ENCODE peak calls at places on chromosomes 3 and 15, in eight cellular contexts. H is kidney, S is esophagus squamous epithelium, V is fibroblast of mammary gland, L is Caco-2, R is hepatocyte, D is choroid plexus epithelial cell, M is BJ. J is an unnamed sample.

GRCh38 chr3:126110431-126111125 is 26.7 kb upstream of the SLC41A3 start:
- DNase-seq in H (peak; percentile 56), S (no peak), V (no peak), L (no peak), R (peak; percentile 1), D (no peak), M (no peak), J (no peak)

GRCh38 chr3:105448338-105448982 is 81.8 kb downstream of the ALCAM start:
- DNase-seq in H (no peak), S (no peak), V (no peak), L (no peak), R (peak; percentile 31), D (no peak), M (no peak), J (no peak)

GRCh38 chr3:104425416-104425815 is 941.3 kb upstream of the ALCAM start:
- DNase-seq in H (no peak), S (no peak), V (no peak), L (no peak), R (no peak), D (no peak), M (no peak), J (no peak)

GRCh38 chr15:89416339-89417183 is 79.8 kb downstream of the RHCG start:
- DNase-seq in H (no peak), S (no peak), V (peak; percentile 74), L (peak; percentile 85), R (peak; percentile 74), D (peak; percentile 75), M (no peak), J (no peak)

GRCh38 chr3:22960326-22960984 is 242.7 kb upstream of the UBE2E2 start:
- DNase-seq in H (no peak), S (no peak), V (peak; percentile 53), L (no peak), R (peak; percentile 72), D (peak; percentile 69), M (no peak), J (no peak)

GRCh38 chr3:152364237-152364636 is 95.5 kb downstream of the MBNL1 start:
- DNase-seq in H (no peak), S (no peak), V (no peak), L (no peak), R (no peak), D (no peak), M (no peak), J (no peak)

GRCh38 chr3:123799544-123800351 is 84.4 kb downstream of the MYLK start:
- DNase-seq in H (no peak), S (no peak), V (peak; percentile 62), L (peak; percentile 55), R (peak; percentile 55), D (peak; percentile 58), M (no peak), J (no peak)

GRCh38 chr3:8503461-8503860 is 1.8 kb downstream of the LMCD1 start:
- DNase-seq in H (no peak), S (no peak), V (peak; percentile 57), L (no peak), R (no peak), D (peak; percentile 76), M (no peak), J (no peak)

GRCh38 chr3:177646749-177647148 is 449.5 kb upstream of the TBL1XR1 start:
- DNase-seq in H (no peak), S (no peak), V (no peak), L (no peak), R (no peak), D (peak; percentile 30), M (no peak), J (no peak)

GRCh38 chr3:29644261-29644660 is 363.4 kb downstream of the RBMS3 start:
- DNase-seq in H (no peak), S (no peak), V (peak; percentile 71), L (no peak), R (no peak), D (no peak), M (no peak), J (peak; percentile 61)

GRCh38 chr3:18669374-18669773 is 244.2 kb upstream of the SATB1 start:
- DNase-seq in H (no peak), S (no peak), V (no peak), L (no peak), R (no peak), D (no peak), M (no peak), J (no peak)

GRCh38 chr3:141279074-141279945 is 47.7 kb downstream of the PXYLP1 start:
- DNase-seq in H (no peak), S (no peak), V (peak; percentile 47), L (no peak), R (no peak), D (peak; percentile 57), M (no peak), J (no peak)

GRCh38 chr3:149384911-149385321 is 7.5 kb upstream of the TM4SF1 start:
- DNase-seq in H (no peak), S (no peak), V (peak; percentile 98), L (peak; percentile 53), R (no peak), D (peak; percentile 86), M (no peak), J (peak; percentile 93)

DNA sequence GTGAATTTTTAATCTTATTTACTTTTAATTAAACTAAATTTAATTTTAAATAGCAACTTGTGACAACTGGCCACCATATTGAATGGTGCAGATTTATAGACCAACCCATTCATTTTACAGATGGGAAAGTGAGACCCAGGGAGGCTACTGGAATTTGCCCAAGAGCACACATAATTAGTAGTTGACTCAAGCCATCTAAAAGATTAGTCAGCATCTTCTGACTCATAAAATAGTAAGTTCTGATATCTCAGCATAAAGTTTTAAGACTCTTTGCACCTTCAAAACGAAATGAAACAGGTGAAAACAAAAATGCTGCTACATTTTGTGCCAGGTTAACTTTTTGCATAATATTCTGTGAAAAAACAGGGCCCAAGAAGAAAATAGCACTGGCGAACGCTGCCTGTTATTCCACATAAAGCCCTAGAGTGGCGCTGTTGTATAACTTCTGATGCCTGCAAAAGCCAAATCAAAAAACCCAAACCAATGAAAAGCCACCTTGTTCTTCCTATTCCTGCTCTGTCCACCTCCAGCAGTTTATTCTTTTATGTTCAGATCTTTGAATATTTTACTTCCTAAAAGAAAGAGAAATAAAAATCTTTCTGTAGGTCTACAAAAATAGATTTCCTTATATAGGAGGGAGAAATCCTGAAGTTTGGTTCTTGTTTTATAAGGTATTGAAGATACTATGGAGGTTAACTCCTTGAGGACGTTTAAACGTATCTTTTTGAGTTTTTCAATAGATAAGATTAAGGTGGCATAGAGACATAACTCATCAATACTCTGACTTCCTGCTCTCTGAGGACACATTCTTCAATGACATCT is 62.8 kb downstream of the OTOL1 start:
- DNase-seq in H (no peak), S (no peak), V (peak; percentile 77), L (no peak), R (peak; percentile 70), D (peak; percentile 69), M (no peak), J (no peak)
- TF ChIP-seq CTCF in H (peak; percentile 51), S (peak; percentile 28), V (peak; percentile 99), L (peak; percentile 76), R (peak; percentile 90), D (peak; percentile 86), M (peak; percentile 80), J (peak; percentile 74)

GRCh38 chr3:58011580-58011979 is 3.4 kb downstream of the FLNB start:
- DNase-seq in H (no peak), S (no peak), V (no peak), L (no peak), R (no peak), D (no peak), M (no peak), J (no peak)
- H3K4me3 ChIP-seq in H (peak overlapping the region; percentile 28), S (peak overlapping the region; percentile 86), V (no peak overlapping the region), L (no peak overlapping the region), R (no peak overlapping the region), D (no peak overlapping the region), M (no peak overlapping the region), J (no peak overlapping the region)

DNA sequence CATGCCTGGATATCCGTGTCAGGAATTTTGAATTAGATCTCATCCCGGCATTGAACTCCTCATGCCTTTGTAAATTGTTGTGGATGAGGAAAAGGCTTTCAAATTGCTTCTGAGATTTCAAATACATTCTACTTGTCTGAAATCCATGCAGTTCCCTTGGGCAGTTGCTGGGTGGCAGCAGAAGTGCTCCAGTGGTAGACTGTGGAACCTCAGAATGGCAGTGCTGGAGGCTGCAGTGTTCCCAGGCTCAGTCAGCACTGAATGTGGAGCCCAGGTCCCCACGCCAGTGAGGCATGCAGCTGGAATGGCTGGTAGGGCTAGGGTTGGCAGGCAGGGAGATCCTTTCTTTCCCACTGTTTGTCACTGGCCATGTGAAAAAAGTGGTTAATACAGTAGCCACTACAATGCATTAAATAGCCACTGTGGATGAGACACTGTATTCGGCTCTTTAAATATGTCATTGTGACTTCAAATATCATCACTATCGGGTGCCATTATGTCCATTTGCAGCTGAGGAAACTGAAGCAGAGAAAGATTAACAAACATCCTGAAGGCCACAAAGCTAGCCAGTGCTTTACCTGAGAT is 98.6 kb downstream of the TPRG1 start:
- DNase-seq in H (peak; percentile 78), S (no peak), V (peak; percentile 76), L (peak; percentile 76), R (peak; percentile 81), D (peak; percentile 89), M (no peak), J (peak; percentile 86)
- TF ChIP-seq CTCF in H (peak; percentile 63), S (peak; percentile 63), V (peak; percentile 78), L (peak; percentile 66), R (peak; percentile 69), D (peak; percentile 92), M (peak; percentile 77), J (peak; percentile 91)

GRCh38 chr3:44021646-44022594 is 219.8 kb upstream of the TOPAZ1 start:
- DNase-seq in H (no peak), S (no peak), V (peak; percentile 13), L (no peak), R (no peak), D (no peak), M (no peak), J (no peak)
- H3K4me3 ChIP-seq in H (peak overlapping the region; percentile 36), S (peak overlapping the region; percentile 14), V (peak overlapping the region; percentile 43), L (no peak overlapping the region), R (no peak overlapping the region), D (peak overlapping the region; percentile 53), M (peak overlapping the region; percentile 52), J (peak overlapping the region; percentile 66)

GRCh38 chr3:53744351-53744750 is 101.9 kb downstream of the CHDH start:
- DNase-seq in H (no peak), S (no peak), V (no peak), L (no peak), R (peak; percentile 43), D (no peak), M (no peak), J (no peak)
- TF ChIP-seq CTCF in H (no peak), S (peak; percentile 12), V (no peak), L (no peak), R (no peak), D (no peak), M (no peak), J (no peak)

J was measured in AG09309.